ENCODE peak calls at places on chromosomes 5 and 9, in four cellular contexts. S is G401, N is EH, G is HCT116. R is an unnamed sample.

GRCh38 chr9:318646-319045 is 104.0 kb downstream of the DOCK8 start:
- DNase-seq in S (no peak), N (no peak), G (no peak), R (no peak)

GRCh38 chr5:150146235-150146634 is 9.4 kb downstream of the PDGFRB start:
- DNase-seq in S (no peak), N (no peak), G (no peak), R (no peak)

GRCh38 chr9:21228122-21228521 is at the start of gene IFNA17:
- DNase-seq in S (no peak), N (no peak), G (no peak), R (no peak)

GRCh38 chr5:153543288-153543687 is 52.8 kb downstream of the GRIA1 start:
- DNase-seq in S (no peak), N (no peak), G (no peak), R (no peak)

GRCh38 chr5:125411163-125412050 is 665.0 kb upstream of the ZNF608 start:
- DNase-seq in S (peak; percentile 72), N (no peak), G (no peak), R (no peak)

GRCh38 chr9:105308448-105309412 is 64.3 kb downstream of the SLC44A1 start:
- DNase-seq in S (no peak), N (no peak), G (no peak), R (no peak)

GRCh38 chr5:135376961-135377621 is 21.9 kb downstream of the MACROH2A1 start:
- DNase-seq in S (no peak), N (peak; percentile 44), G (no peak), R (no peak)

GRCh38 chr9:98081477-98082219 is 25.1 kb downstream of the NANS start:
- DNase-seq in S (no peak), N (peak; percentile 73), G (no peak), R (peak; percentile 44)

GRCh38 chr9:123418052-123418430 is 62.0 kb downstream of the CRB2 start:
- DNase-seq in S (no peak), N (no peak), G (no peak), R (no peak)

GRCh38 chr5:95641803-95642220 is 4.8 kb upstream of the RFESD start:
- DNase-seq in S (no peak), N (peak; percentile 72), G (no peak), R (no peak)

GRCh38 chr5:52449506-52449905 is 338.2 kb upstream of the ITGA1 start:
- DNase-seq in S (no peak), N (no peak), G (no peak), R (no peak)

GRCh38 chr9:121023064-121023463 is 27.0 kb downstream of the C5 start:
- DNase-seq in S (no peak), N (peak; percentile 34), G (peak; percentile 41), R (no peak)

GRCh38 chr9:137461663-137462395 is 2.7 kb upstream of the NSMF start:
- DNase-seq in S (no peak), N (no peak), G (peak; percentile 78), R (peak; percentile 41)

GRCh38 chr9:37988041-37988440 is 81.0 kb downstream of the SHB start:
- DNase-seq in S (no peak), N (no peak), G (no peak), R (no peak)

GRCh38 chr9:127045148-127045547 is 77.3 kb downstream of the ANGPTL2 start:
- DNase-seq in S (no peak), N (no peak), G (no peak), R (no peak)

GRCh38 chr9:580652-581342 is 260.7 kb upstream of the DMRT1 start:
- DNase-seq in S (no peak), N (no peak), G (no peak), R (no peak)

GRCh38 chr9:135611875-135612209 is 27.5 kb downstream of the GLT6D1 start:
- DNase-seq in S (no peak), N (no peak), G (no peak), R (no peak)

GRCh38 chr9:15972760-15973159 is 419.9 kb downstream of the CCDC171 start:
- DNase-seq in S (no peak), N (no peak), G (no peak), R (no peak)

GRCh38 chr5:54261596-54261995 is 48.8 kb downstream of the ARL15 start:
- DNase-seq in S (no peak), N (no peak), G (no peak), R (no peak)

GRCh38 chr9:33166263-33167083 is 663 bp downstream of the B4GALT1 start:
- DNase-seq in S (peak; percentile 45), N (peak; percentile 41), G (no peak), R (peak; percentile 34)

R was measured in RKO.